ENCODE peak calls at places on chromosome 17, in eight cellular contexts. L is NCI-H146; X is HCEC 1CT; Y is stimulated activated naive B cell treated with anti-CD40 and anti-IgM and Interleukin-4, amounts not matched to agents 10 μg/mL and 1 μg/mL and 100 μg/mL, for 72 hours; J is LHCN-M2; U is iris pigment epithelial cell; D is keratinocyte; F is activated effector memory CD4-positive, alpha-beta T cell treated with Interleukin-2 at 50 U/mL for 16 hours. O is an unnamed sample.

GRCh38 chr17:39064374-39064773 is 87.1 kb downstream of the PLXDC1 start:
- DNase-seq in F (no peak), X (peak; percentile 69), D (no peak), J (peak; percentile 65), L (no peak), U (peak; percentile 62), Y (no peak), O (no peak)

GRCh38 chr17:75245011-75245410 is 16.4 kb downstream of the GGA3 start:
- DNase-seq in X (no peak), F (no peak), J (no peak), L (no peak), U (no peak), D (no peak), Y (no peak), O (no peak)

GRCh38 chr17:57442401-57442823 is 186.1 kb downstream of the MSI2 start:
- DNase-seq in J (peak; percentile 84), U (peak; percentile 80), L (no peak), F (no peak), Y (no peak), X (no peak), D (no peak), O (no peak)

GRCh38 chr17:59492091-59492451 is 73.3 kb upstream of the DHX40 start:
- DNase-seq in X (no peak), J (no peak), U (no peak), L (no peak), D (no peak), F (no peak), Y (no peak), O (no peak)

GRCh38 chr17:55672585-55673501 is 49.8 kb downstream of the TMEM100 start:
- DNase-seq in L (no peak), U (no peak), Y (no peak), X (peak; percentile 9), J (no peak), F (no peak), D (no peak), O (no peak)

GRCh38 chr17:49217651-49218413 is 7.3 kb downstream of the ABI3 start:
- DNase-seq in F (peak; percentile 61), J (no peak), L (no peak), Y (peak; percentile 51), X (no peak), D (no peak), U (no peak), O (peak; percentile 65)

GRCh38 chr17:79365836-79366831 is 244.7 kb downstream of the RBFOX3 start:
- DNase-seq in L (no peak), J (no peak), U (no peak), Y (no peak), F (no peak), D (no peak), X (no peak), O (no peak)

GRCh38 chr17:78409191-78409621 is 30.8 kb downstream of the PGS1 start:
- DNase-seq in U (no peak), D (no peak), X (no peak), F (no peak), L (peak; percentile 91), J (no peak), Y (no peak), O (no peak)

GRCh38 chr17:31286587-31286986 is 10.5 kb downstream of the OMG start:
- DNase-seq in F (no peak), D (no peak), J (no peak), L (no peak), Y (no peak), X (no peak), U (no peak), O (no peak)

GRCh38 chr17:62696256-62696655 is 68.8 kb downstream of the MRC2 start:
- DNase-seq in X (no peak), U (no peak), F (no peak), J (no peak), L (no peak), Y (no peak), D (no peak), O (no peak)

GRCh38 chr17:30292490-30292858 is 730 bp upstream of the BLMH start:
- DNase-seq in F (no peak), X (no peak), J (no peak), U (no peak), L (no peak), Y (no peak), D (no peak), O (no peak)

GRCh38 chr17:29883497-29883896 is 46.5 kb downstream of the SSH2 start:
- DNase-seq in L (no peak), D (no peak), F (no peak), U (peak; percentile 21), J (peak; percentile 31), X (no peak), Y (no peak), O (no peak)

GRCh38 chr17:6374271-6374691 is 60.6 kb downstream of the AIPL1 start:
- DNase-seq in F (no peak), U (no peak), X (peak; percentile 11), D (no peak), J (no peak), Y (no peak), L (no peak), O (no peak)

GRCh38 chr17:79985951-79986391 is 49.7 kb downstream of the TBC1D16 start:
- DNase-seq in D (no peak), X (no peak), J (no peak), F (no peak), L (no peak), Y (no peak), U (no peak), O (no peak)

GRCh38 chr17:78890111-78890897 is 12.7 kb downstream of the CEP295NL start:
- DNase-seq in J (no peak), L (no peak), D (no peak), F (peak; percentile 33), X (no peak), U (no peak), Y (peak; percentile 35), O (peak; percentile 15)

GRCh38 chr17:64264891-64265290 is 1.8 kb upstream of the TEX2 start:
- DNase-seq in D (no peak), J (no peak), Y (no peak), X (no peak), L (no peak), F (no peak), U (no peak), O (no peak)

GRCh38 chr17:67466251-67466650 is 89.2 kb downstream of the PITPNC1 start:
- DNase-seq in F (no peak), D (no peak), X (no peak), J (no peak), U (no peak), L (no peak), Y (no peak), O (no peak)